ENCODE peak calls at places on chromosomes 4 and X, in six cellular contexts. One of them, this sample, is unnamed.
A peak's percentile ranks its signal among the peaks of the same experiment; 100 is the strongest.

GRCh38 chr4:133190098-133190497 is 41.0 kb downstream of the PCDH10 start:
- DNase-seq in cardiac muscle cell: no peak
- DNase-seq in suprapubic skin: no peak
- DNase-seq in NCI-H1436: no peak
- DNase-seq in stimulated activated CD4-positive, alpha-beta T cell treated with anti-CD3 and anti-CD28 coated beads, TNF-alpha, amount 100 ng/mL, for 4 hours: no peak
- DNase-seq in BJ: no peak
- DNase-seq in this sample: no peak

GRCh38 chr4:62881901-62882300 is 1527.3 kb downstream of the TECRL start:
- DNase-seq in cardiac muscle cell: no peak
- DNase-seq in stimulated activated CD4-positive, alpha-beta T cell treated with anti-CD3 and anti-CD28 coated beads, TNF-alpha, amount 100 ng/mL, for 4 hours: no peak
- DNase-seq in suprapubic skin: no peak
- DNase-seq in NCI-H1436: no peak
- DNase-seq in BJ: no peak
- DNase-seq in this sample: no peak

GRCh38 chrX:135585153-135585552 is 64.7 kb downstream of the INTS6L start:
- DNase-seq in BJ: no peak
- DNase-seq in suprapubic skin: no peak
- DNase-seq in stimulated activated CD4-positive, alpha-beta T cell treated with anti-CD3 and anti-CD28 coated beads, TNF-alpha, amount 100 ng/mL, for 4 hours: no peak
- DNase-seq in NCI-H1436: no peak
- DNase-seq in cardiac muscle cell: no peak
- DNase-seq in this sample: no peak

GRCh38 chr4:180234730-180235129 is 2008.5 kb upstream of the TENM3 start:
- DNase-seq in NCI-H1436: no peak
- DNase-seq in stimulated activated CD4-positive, alpha-beta T cell treated with anti-CD3 and anti-CD28 coated beads, TNF-alpha, amount 100 ng/mL, for 4 hours: no peak
- DNase-seq in suprapubic skin: no peak
- DNase-seq in cardiac muscle cell: peak; percentile 36
- DNase-seq in BJ: no peak
- DNase-seq in this sample: no peak

GRCh38 chr4:14627038-14627437 is 375.2 kb upstream of the CPEB2 start:
- DNase-seq in stimulated activated CD4-positive, alpha-beta T cell treated with anti-CD3 and anti-CD28 coated beads, TNF-alpha, amount 100 ng/mL, for 4 hours: no peak
- DNase-seq in BJ: no peak
- DNase-seq in cardiac muscle cell: no peak
- DNase-seq in NCI-H1436: no peak
- DNase-seq in suprapubic skin: no peak
- DNase-seq in this sample: no peak

GRCh38 chr4:111400736-111401135 is 744.5 kb upstream of the FAM241A start:
- DNase-seq in suprapubic skin: no peak
- DNase-seq in BJ: no peak
- DNase-seq in NCI-H1436: peak; percentile 33
- DNase-seq in stimulated activated CD4-positive, alpha-beta T cell treated with anti-CD3 and anti-CD28 coated beads, TNF-alpha, amount 100 ng/mL, for 4 hours: no peak
- DNase-seq in cardiac muscle cell: peak; percentile 83
- DNase-seq in this sample: peak; percentile 32

GRCh38 chrX:2262679-2263055 is 238.1 kb downstream of the DHRSX start:
- DNase-seq in NCI-H1436: no peak
- DNase-seq in cardiac muscle cell: peak; percentile 9
- DNase-seq in stimulated activated CD4-positive, alpha-beta T cell treated with anti-CD3 and anti-CD28 coated beads, TNF-alpha, amount 100 ng/mL, for 4 hours: no peak
- DNase-seq in BJ: no peak
- DNase-seq in suprapubic skin: peak; percentile 47
- DNase-seq in this sample: no peak

GRCh38 chrX:2898861-2899512 is 30.2 kb downstream of the ARSD start:
- DNase-seq in cardiac muscle cell: no peak
- DNase-seq in stimulated activated CD4-positive, alpha-beta T cell treated with anti-CD3 and anti-CD28 coated beads, TNF-alpha, amount 100 ng/mL, for 4 hours: no peak
- DNase-seq in BJ: no peak
- DNase-seq in suprapubic skin: no peak
- DNase-seq in NCI-H1436: no peak
- DNase-seq in this sample: no peak

GRCh38 chrX:68462653-68463052 is 29.4 kb upstream of the OPHN1 start:
- DNase-seq in NCI-H1436: no peak
- DNase-seq in suprapubic skin: no peak
- DNase-seq in BJ: no peak
- DNase-seq in stimulated activated CD4-positive, alpha-beta T cell treated with anti-CD3 and anti-CD28 coated beads, TNF-alpha, amount 100 ng/mL, for 4 hours: no peak
- DNase-seq in cardiac muscle cell: peak; percentile 29
- DNase-seq in this sample: no peak

GRCh38 chrX:148928803-148929202 is 428.4 kb downstream of the AFF2 start:
- DNase-seq in stimulated activated CD4-positive, alpha-beta T cell treated with anti-CD3 and anti-CD28 coated beads, TNF-alpha, amount 100 ng/mL, for 4 hours: no peak
- DNase-seq in NCI-H1436: no peak
- DNase-seq in cardiac muscle cell: no peak
- DNase-seq in BJ: no peak
- DNase-seq in suprapubic skin: no peak
- DNase-seq in this sample: no peak

GRCh38 chrX:87517571-87518141 is at the start of gene KLHL4:
- DNase-seq in BJ: no peak
- DNase-seq in suprapubic skin: no peak
- DNase-seq in NCI-H1436: no peak
- DNase-seq in stimulated activated CD4-positive, alpha-beta T cell treated with anti-CD3 and anti-CD28 coated beads, TNF-alpha, amount 100 ng/mL, for 4 hours: no peak
- DNase-seq in cardiac muscle cell: peak; percentile 89
- DNase-seq in this sample: no peak

GRCh38 chr4:147029296-147029695 is 83.6 kb upstream of the TTC29 start:
- DNase-seq in BJ: no peak
- DNase-seq in stimulated activated CD4-positive, alpha-beta T cell treated with anti-CD3 and anti-CD28 coated beads, TNF-alpha, amount 100 ng/mL, for 4 hours: no peak
- DNase-seq in NCI-H1436: no peak
- DNase-seq in cardiac muscle cell: no peak
- DNase-seq in suprapubic skin: no peak
- DNase-seq in this sample: no peak

GRCh38 chr4:17324431-17324830 is 187.5 kb downstream of the QDPR start:
- DNase-seq in BJ: no peak
- DNase-seq in cardiac muscle cell: peak; percentile 59
- DNase-seq in stimulated activated CD4-positive, alpha-beta T cell treated with anti-CD3 and anti-CD28 coated beads, TNF-alpha, amount 100 ng/mL, for 4 hours: no peak
- DNase-seq in suprapubic skin: no peak
- DNase-seq in NCI-H1436: no peak
- DNase-seq in this sample: no peak

GRCh38 chr4:55554453-55555030 is 7.8 kb upstream of the CLOCK start:
- DNase-seq in NCI-H1436: no peak
- DNase-seq in BJ: no peak
- DNase-seq in cardiac muscle cell: peak; percentile 14
- DNase-seq in suprapubic skin: no peak
- DNase-seq in stimulated activated CD4-positive, alpha-beta T cell treated with anti-CD3 and anti-CD28 coated beads, TNF-alpha, amount 100 ng/mL, for 4 hours: no peak
- DNase-seq in this sample: no peak

GRCh38 chr4:105666693-105667092 is 41.8 kb downstream of the INTS12 start:
- DNase-seq in NCI-H1436: peak; percentile 16
- DNase-seq in stimulated activated CD4-positive, alpha-beta T cell treated with anti-CD3 and anti-CD28 coated beads, TNF-alpha, amount 100 ng/mL, for 4 hours: no peak
- DNase-seq in suprapubic skin: no peak
- DNase-seq in cardiac muscle cell: peak; percentile 30
- DNase-seq in BJ: no peak
- DNase-seq in this sample: no peak

GRCh38 chrX:110402091-110402854 is 43.6 kb downstream of the RTL9 start:
- DNase-seq in suprapubic skin: peak; percentile 79
- DNase-seq in NCI-H1436: no peak
- DNase-seq in cardiac muscle cell: no peak
- DNase-seq in BJ: no peak
- DNase-seq in stimulated activated CD4-positive, alpha-beta T cell treated with anti-CD3 and anti-CD28 coated beads, TNF-alpha, amount 100 ng/mL, for 4 hours: no peak
- DNase-seq in this sample: no peak

GRCh38 chr4:151887151-151887815 is 126.5 kb upstream of the GATB start:
- DNase-seq in BJ: no peak
- DNase-seq in stimulated activated CD4-positive, alpha-beta T cell treated with anti-CD3 and anti-CD28 coated beads, TNF-alpha, amount 100 ng/mL, for 4 hours: no peak
- DNase-seq in cardiac muscle cell: no peak
- DNase-seq in NCI-H1436: no peak
- DNase-seq in suprapubic skin: no peak
- DNase-seq in this sample: no peak

GRCh38 chrX:11129546-11129945 is 18.4 kb downstream of the HCCS start:
- DNase-seq in stimulated activated CD4-positive, alpha-beta T cell treated with anti-CD3 and anti-CD28 coated beads, TNF-alpha, amount 100 ng/mL, for 4 hours: no peak
- DNase-seq in suprapubic skin: no peak
- DNase-seq in cardiac muscle cell: no peak
- DNase-seq in NCI-H1436: no peak
- DNase-seq in BJ: no peak
- DNase-seq in this sample: no peak

GRCh38 chr4:114922582-114922912 is 190.9 kb downstream of the NDST4 start:
- DNase-seq in NCI-H1436: no peak
- DNase-seq in cardiac muscle cell: no peak
- DNase-seq in suprapubic skin: no peak
- DNase-seq in stimulated activated CD4-positive, alpha-beta T cell treated with anti-CD3 and anti-CD28 coated beads, TNF-alpha, amount 100 ng/mL, for 4 hours: no peak
- DNase-seq in BJ: no peak
- DNase-seq in this sample: no peak

GRCh38 chrX:7252013-7252610 is 104.2 kb upstream of the PUDP start:
- DNase-seq in suprapubic skin: no peak
- DNase-seq in stimulated activated CD4-positive, alpha-beta T cell treated with anti-CD3 and anti-CD28 coated beads, TNF-alpha, amount 100 ng/mL, for 4 hours: no peak
- DNase-seq in cardiac muscle cell: no peak
- DNase-seq in BJ: no peak
- DNase-seq in NCI-H1436: no peak
- DNase-seq in this sample: no peak

GRCh38 chr4:3599951-3600350 is 67.7 kb upstream of the LRPAP1 start:
- DNase-seq in cardiac muscle cell: no peak
- DNase-seq in suprapubic skin: no peak
- DNase-seq in BJ: no peak
- DNase-seq in NCI-H1436: no peak
- DNase-seq in stimulated activated CD4-positive, alpha-beta T cell treated with anti-CD3 and anti-CD28 coated beads, TNF-alpha, amount 100 ng/mL, for 4 hours: no peak
- DNase-seq in this sample: no peak

GRCh38 chrX:80576815-80577533 is 156.7 kb downstream of the TENT5D start:
- DNase-seq in stimulated activated CD4-positive, alpha-beta T cell treated with anti-CD3 and anti-CD28 coated beads, TNF-alpha, amount 100 ng/mL, for 4 hours: no peak
- DNase-seq in BJ: no peak
- DNase-seq in cardiac muscle cell: peak; percentile 13
- DNase-seq in suprapubic skin: peak; percentile 40
- DNase-seq in NCI-H1436: no peak
- DNase-seq in this sample: no peak

GRCh38 chr4:113292371-113293042 is 243.1 kb downstream of the ANK2 start:
- DNase-seq in suprapubic skin: no peak
- DNase-seq in BJ: no peak
- DNase-seq in NCI-H1436: peak; percentile 32
- DNase-seq in stimulated activated CD4-positive, alpha-beta T cell treated with anti-CD3 and anti-CD28 coated beads, TNF-alpha, amount 100 ng/mL, for 4 hours: no peak
- DNase-seq in cardiac muscle cell: peak; percentile 8
- DNase-seq in this sample: no peak

GRCh38 chrX:152155766-152156310 is 17.5 kb upstream of the MAGEA10 start:
- DNase-seq in cardiac muscle cell: no peak
- DNase-seq in stimulated activated CD4-positive, alpha-beta T cell treated with anti-CD3 and anti-CD28 coated beads, TNF-alpha, amount 100 ng/mL, for 4 hours: no peak
- DNase-seq in suprapubic skin: no peak
- DNase-seq in BJ: no peak
- DNase-seq in NCI-H1436: no peak
- DNase-seq in this sample: no peak

GRCh38 chrX:13476384-13476783 is 93.0 kb upstream of the EGFL6 start:
- DNase-seq in NCI-H1436: no peak
- DNase-seq in cardiac muscle cell: no peak
- DNase-seq in BJ: no peak
- DNase-seq in suprapubic skin: no peak
- DNase-seq in stimulated activated CD4-positive, alpha-beta T cell treated with anti-CD3 and anti-CD28 coated beads, TNF-alpha, amount 100 ng/mL, for 4 hours: no peak
- DNase-seq in this sample: no peak

GRCh38 chr4:6336166-6336565 is 66.5 kb downstream of the WFS1 start:
- DNase-seq in stimulated activated CD4-positive, alpha-beta T cell treated with anti-CD3 and anti-CD28 coated beads, TNF-alpha, amount 100 ng/mL, for 4 hours: no peak
- DNase-seq in suprapubic skin: no peak
- DNase-seq in cardiac muscle cell: no peak
- DNase-seq in NCI-H1436: no peak
- DNase-seq in BJ: no peak
- DNase-seq in this sample: no peak

GRCh38 chrX:24646745-24647182 is 383 bp downstream of the PCYT1B start:
- DNase-seq in suprapubic skin: no peak
- DNase-seq in NCI-H1436: no peak
- DNase-seq in stimulated activated CD4-positive, alpha-beta T cell treated with anti-CD3 and anti-CD28 coated beads, TNF-alpha, amount 100 ng/mL, for 4 hours: no peak
- DNase-seq in cardiac muscle cell: peak; percentile 66
- DNase-seq in BJ: no peak
- DNase-seq in this sample: peak; percentile 62

GRCh38 chrX:18490816-18491215 is 65.4 kb downstream of the CDKL5 start:
- DNase-seq in suprapubic skin: no peak
- DNase-seq in BJ: no peak
- DNase-seq in cardiac muscle cell: no peak
- DNase-seq in NCI-H1436: no peak
- DNase-seq in stimulated activated CD4-positive, alpha-beta T cell treated with anti-CD3 and anti-CD28 coated beads, TNF-alpha, amount 100 ng/mL, for 4 hours: no peak
- DNase-seq in this sample: no peak

This sample was measured in NCI-H1092.